ENCODE peak calls at places on chromosomes 4 and X, in nine cellular contexts. Y, E, P, Q, D, W, K, M and O are unnamed samples.

GRCh38 chrX:23766650-23767551 is 16.1 kb upstream of the SAT1 start:
- DNase-seq in Y (no peak), E (no peak), P (no peak), Q (no peak), D (no peak), W (no peak), K (no peak), M (no peak), O (no peak)

GRCh38 chr4:7666011-7666410 is 231.3 kb upstream of the PSAPL1 start:
- DNase-seq in Y (no peak), E (no peak), P (no peak), Q (no peak), D (no peak), W (no peak), K (no peak), M (no peak), O (no peak)

GRCh38 chr4:78320353-78320935 is 231.1 kb upstream of the ANXA3 start:
- DNase-seq in Y (no peak), E (no peak), P (no peak), Q (peak; percentile 84), D (no peak), W (no peak), K (no peak), M (no peak), O (no peak)

GRCh38 chrX:56978172-56978571 is 17.2 kb downstream of the SPIN3 start:
- DNase-seq in Y (peak; percentile 1), E (peak; percentile 43), P (no peak), Q (peak; percentile 66), D (peak; percentile 45), W (peak; percentile 47), K (peak; percentile 10), M (no peak), O (no peak)

GRCh38 chrX:110310896-110311295 is 7.0 kb downstream of the AMMECR1 start:
- DNase-seq in Y (no peak), E (no peak), P (no peak), Q (no peak), D (no peak), W (peak; percentile 48), K (no peak), M (no peak), O (no peak)

GRCh38 chrX:40177942-40178715 is 80.4 kb upstream of the BCOR start:
- DNase-seq in Y (no peak), E (no peak), P (no peak), Q (no peak), D (no peak), W (no peak), K (no peak), M (no peak), O (no peak)

GRCh38 chr4:138611721-138612120 is 369.6 kb upstream of the SLC7A11 start:
- DNase-seq in Y (no peak), E (no peak), P (no peak), Q (no peak), D (no peak), W (no peak), K (no peak), M (no peak), O (no peak)

GRCh38 chr4:83974111-83974789 is 438.3 kb downstream of the GPAT3 start:
- DNase-seq in Y (no peak), E (no peak), P (no peak), Q (no peak), D (peak; percentile 70), W (no peak), K (no peak), M (no peak), O (no peak)

GRCh38 chr4:23006756-23007155 is 314.0 kb downstream of the GBA3 start:
- DNase-seq in Y (no peak), E (no peak), P (no peak), Q (peak; percentile 67), D (no peak), W (no peak), K (no peak), M (no peak), O (no peak)

GRCh38 chr4:23084559-23085248 is 392.0 kb downstream of the GBA3 start:
- DNase-seq in Y (no peak), E (no peak), P (no peak), Q (peak; percentile 78), D (peak; percentile 78), W (no peak), K (no peak), M (no peak), O (no peak)

GRCh38 chr4:66048861-66049260 is 378.6 kb upstream of the EPHA5 start:
- DNase-seq in Y (no peak), E (no peak), P (no peak), Q (no peak), D (no peak), W (no peak), K (no peak), M (no peak), O (no peak)

GRCh38 chr4:7867701-7868429 is 71.8 kb downstream of the AFAP1 start:
- DNase-seq in Y (no peak), E (no peak), P (no peak), Q (peak; percentile 54), D (peak; percentile 41), W (no peak), K (no peak), M (no peak), O (no peak)

GRCh38 chr4:144564358-144564757 is 81.6 kb upstream of the HHIP start:
- DNase-seq in Y (no peak), E (no peak), P (no peak), Q (peak; percentile 38), D (no peak), W (no peak), K (no peak), M (no peak), O (no peak)

GRCh38 chr4:82765134-82765533 is 33.5 kb downstream of the SCD5 start:
- DNase-seq in Y (no peak), E (no peak), P (no peak), Q (no peak), D (no peak), W (no peak), K (no peak), M (no peak), O (no peak)

GRCh38 chr4:42360158-42360557 is 37.1 kb upstream of the SHISA3 start:
- DNase-seq in Y (no peak), E (no peak), P (no peak), Q (no peak), D (no peak), W (no peak), K (no peak), M (no peak), O (no peak)